ENCODE peak calls at places on chromosomes 2 and 18, in seven cellular contexts. Q, F, H, G, B, W and J are unnamed samples.

GRCh38 chr18:44474596-44474995 is 206.1 kb upstream of the SETBP1 start:
- DNase-seq in F (no peak), B (no peak), W (no peak), G (no peak), Q (no peak), H (no peak), J (no peak)

GRCh38 chr2:96912356-96913116 is 42.7 kb upstream of the SEMA4C start:
- DNase-seq in G (no peak), H (no peak), Q (no peak), W (no peak), F (no peak), B (no peak), J (no peak)

GRCh38 chr2:12352891-12353290 is 363.8 kb upstream of the TRIB2 start:
- DNase-seq in W (no peak), H (no peak), B (no peak), F (no peak), G (no peak), Q (no peak), J (no peak)

GRCh38 chr18:40877096-40877495 is 1077.9 kb upstream of the PIK3C3 start:
- DNase-seq in G (no peak), B (no peak), W (no peak), F (no peak), H (no peak), Q (no peak), J (no peak)

GRCh38 chr2:63654959-63655358 is 66.2 kb downstream of the MDH1 start:
- DNase-seq in H (no peak), B (peak; percentile 63), W (no peak), F (no peak), G (no peak), Q (no peak), J (no peak)

GRCh38 chr2:230043025-230043424 is 25.7 kb downstream of the SLC16A14 start:
- DNase-seq in Q (no peak), W (no peak), H (no peak), G (no peak), F (no peak), B (no peak), J (no peak)

GRCh38 chr2:44833123-44834069 is 108.1 kb upstream of the SIX3 start:
- DNase-seq in G (no peak), W (no peak), F (no peak), Q (no peak), B (no peak), H (no peak), J (no peak)

GRCh38 chr2:104872034-104872865 is 18.3 kb downstream of the POU3F3 start:
- DNase-seq in F (peak; percentile 33), G (no peak), B (no peak), Q (no peak), H (no peak), W (peak; percentile 78), J (no peak)

GRCh38 chr18:61703508-61703907 is 189.3 kb downstream of the RNF152 start:
- DNase-seq in Q (no peak), F (no peak), G (no peak), B (no peak), H (no peak), W (no peak), J (no peak)

GRCh38 chr18:26317353-26317865 is 91.2 kb downstream of the TAF4B start:
- DNase-seq in Q (no peak), W (no peak), F (no peak), G (no peak), H (no peak), B (no peak), J (no peak)

GRCh38 chr2:112867701-112868631 is 31.4 kb upstream of the IL1B start:
- DNase-seq in G (no peak), H (no peak), W (no peak), B (no peak), Q (no peak), F (no peak), J (no peak)

GRCh38 chr18:67421666-67422065 is 94.9 kb downstream of the DSEL start:
- DNase-seq in G (no peak), W (no peak), B (no peak), Q (no peak), F (no peak), H (no peak), J (no peak)

GRCh38 chr18:74963820-74964446 is 245.0 kb downstream of the PTGR3 start:
- DNase-seq in B (no peak), F (peak; percentile 48), Q (no peak), G (no peak), W (peak; percentile 21), H (no peak), J (no peak)

GRCh38 chr2:226578879-226579278 is 220.7 kb downstream of the IRS1 start:
- DNase-seq in Q (no peak), H (no peak), G (no peak), F (no peak), W (no peak), B (no peak), J (no peak)

GRCh38 chr2:212484563-212485080 is 54.0 kb downstream of the ERBB4 start:
- DNase-seq in B (no peak), F (no peak), Q (no peak), W (no peak), H (no peak), G (no peak), J (no peak)

GRCh38 chr2:30522421-30522820 is 75.4 kb downstream of the LCLAT1 start:
- DNase-seq in B (no peak), H (no peak), Q (no peak), F (no peak), W (no peak), G (no peak), J (no peak)

GRCh38 chr2:68319397-68320117 is at the start of gene CNRIP1:
- DNase-seq in F (peak; percentile 53), H (peak; percentile 56), G (no peak), Q (no peak), B (no peak), W (peak; percentile 64), J (no peak)

GRCh38 chr2:238141541-238142318 is 3.3 kb downstream of the KLHL30 start:
- DNase-seq in H (no peak), B (no peak), Q (no peak), G (no peak), F (no peak), W (no peak), J (peak; percentile 23)

GRCh38 chr2:17578466-17578928 is 38.0 kb downstream of the VSNL1 start:
- DNase-seq in B (no peak), H (no peak), F (no peak), G (no peak), W (no peak), Q (no peak), J (peak; percentile 69)

GRCh38 chr2:218366621-218367414 is 10.2 kb downstream of the CATIP start:
- DNase-seq in G (no peak), W (no peak), F (no peak), B (no peak), Q (no peak), H (no peak), J (no peak)

GRCh38 chr18:24023185-24023814 is 8.7 kb downstream of the TTC39C start:
- DNase-seq in H (no peak), W (peak; percentile 55), G (no peak), Q (no peak), F (no peak), B (no peak), J (no peak)

GRCh38 chr2:237879991-237880560 is 20.7 kb downstream of the RAMP1 start:
- DNase-seq in B (no peak), F (no peak), G (no peak), Q (no peak), H (no peak), W (peak; percentile 2), J (no peak)

GRCh38 chr2:162071016-162071415 is 3.0 kb downstream of the DPP4 start:
- DNase-seq in W (no peak), F (no peak), B (no peak), H (no peak), Q (no peak), G (no peak), J (no peak)

GRCh38 chr2:47133046-47133445 is 22.1 kb downstream of the STPG4 start:
- DNase-seq in G (no peak), B (no peak), F (no peak), W (no peak), Q (no peak), H (no peak), J (no peak)

GRCh38 chr2:52572469-52572894 is 1195.1 kb upstream of the CHAC2 start:
- DNase-seq in W (no peak), B (no peak), Q (no peak), F (no peak), G (no peak), H (no peak), J (no peak)

GRCh38 chr2:18432999-18433398 is 127.5 kb downstream of the RDH14 start:
- DNase-seq in H (no peak), B (no peak), G (no peak), F (no peak), Q (no peak), W (peak; percentile 24), J (no peak)

GRCh38 chr18:35730738-35731370 is 149.3 kb downstream of the GALNT1 start:
- DNase-seq in B (no peak), G (no peak), W (no peak), H (no peak), Q (no peak), F (no peak), J (no peak)

GRCh38 chr2:42673989-42674564 is 89.9 kb downstream of the OXER1 start:
- DNase-seq in B (no peak), Q (no peak), G (no peak), W (no peak), F (peak; percentile 62), H (no peak), J (no peak)

GRCh38 chr18:5943514-5943913 is 48.2 kb upstream of the TMEM200C start:
- DNase-seq in B (no peak), H (no peak), W (no peak), F (no peak), Q (no peak), G (no peak), J (no peak)

GRCh38 chr2:155218292-155218924 is 519.9 kb downstream of the KCNJ3 start:
- DNase-seq in B (no peak), W (no peak), Q (no peak), H (no peak), G (no peak), F (no peak), J (no peak)

GRCh38 chr2:122977580-122977979 is 1047.5 kb upstream of the CNTNAP5 start:
- DNase-seq in Q (no peak), B (no peak), G (no peak), W (no peak), H (no peak), F (no peak), J (no peak)

GRCh38 chr2:216078776-216079175 is 2.8 kb downstream of the PECR start:
- DNase-seq in W (no peak), H (no peak), G (no peak), B (no peak), F (no peak), Q (no peak), J (no peak)

GRCh38 chr2:975095-975494 is 24.4 kb downstream of the SNTG2 start:
- DNase-seq in W (no peak), B (no peak), G (no peak), F (no peak), H (no peak), Q (no peak), J (no peak)

GRCh38 chr2:102055346-102055975 is 63.7 kb downstream of the IL1R2 start:
- DNase-seq in B (no peak), H (no peak), Q (no peak), G (no peak), W (no peak), F (no peak), J (no peak)